ENCODE peak calls at places on chromosomes 2 and 18, in eight cellular contexts. One of them, this sample, is unnamed.

GRCh38 chr2:3260959-3261358 is 116.7 kb downstream of the EIPR1 start:
- DNase-seq in HT1080: no peak
- DNase-seq in adipocyte: no peak
- DNase-seq in LoVo: no peak
- DNase-seq in AG10803: no peak
- DNase-seq in naive B cell: no peak
- DNase-seq in cardiac muscle cell: no peak
- DNase-seq in neural progenitor cell: no peak
- DNase-seq in this sample: no peak

GRCh38 chr2:161952722-161953322 is 121.2 kb downstream of the DPP4 start:
- DNase-seq in HT1080: no peak
- DNase-seq in LoVo: no peak
- DNase-seq in naive B cell: no peak
- DNase-seq in AG10803: no peak
- DNase-seq in cardiac muscle cell: no peak
- DNase-seq in adipocyte: no peak
- DNase-seq in neural progenitor cell: no peak
- DNase-seq in this sample: no peak

GRCh38 chr2:232478571-232479340 is 8.9 kb downstream of the ECEL1 start:
- DNase-seq in LoVo: no peak
- DNase-seq in cardiac muscle cell: no peak
- DNase-seq in neural progenitor cell: no peak
- DNase-seq in adipocyte: no peak
- DNase-seq in AG10803: no peak
- DNase-seq in HT1080: no peak
- DNase-seq in naive B cell: no peak
- DNase-seq in this sample: no peak

GRCh38 chr18:74622079-74622478 is 24.4 kb downstream of the ZNF407 start:
- DNase-seq in naive B cell: no peak
- DNase-seq in AG10803: no peak
- DNase-seq in LoVo: no peak
- DNase-seq in HT1080: no peak
- DNase-seq in cardiac muscle cell: no peak
- DNase-seq in adipocyte: no peak
- DNase-seq in neural progenitor cell: no peak
- DNase-seq in this sample: no peak

GRCh38 chr2:199875400-199875799 is 24.4 kb upstream of the FTCDNL1 start:
- DNase-seq in AG10803: peak; percentile 55
- DNase-seq in neural progenitor cell: no peak
- DNase-seq in adipocyte: peak; percentile 77
- DNase-seq in cardiac muscle cell: no peak
- DNase-seq in naive B cell: no peak
- DNase-seq in HT1080: no peak
- DNase-seq in LoVo: no peak
- DNase-seq in this sample: no peak

GRCh38 chr2:157735532-157735931 is 106.9 kb upstream of the ACVR1C start:
- DNase-seq in HT1080: no peak
- DNase-seq in LoVo: no peak
- DNase-seq in adipocyte: no peak
- DNase-seq in AG10803: no peak
- DNase-seq in naive B cell: no peak
- DNase-seq in cardiac muscle cell: no peak
- DNase-seq in neural progenitor cell: no peak
- DNase-seq in this sample: no peak

GRCh38 chr2:9207641-9208301 is 1.2 kb downstream of the ASAP2 start:
- DNase-seq in cardiac muscle cell: no peak
- DNase-seq in adipocyte: peak; percentile 46
- DNase-seq in neural progenitor cell: peak; percentile 27
- DNase-seq in AG10803: no peak
- DNase-seq in LoVo: peak; percentile 29
- DNase-seq in HT1080: peak; percentile 48
- DNase-seq in naive B cell: no peak
- DNase-seq in this sample: peak; percentile 49

GRCh38 chr2:187482796-187483195 is 34.7 kb upstream of the CALCRL start:
- DNase-seq in LoVo: no peak
- DNase-seq in AG10803: no peak
- DNase-seq in neural progenitor cell: no peak
- DNase-seq in cardiac muscle cell: no peak
- DNase-seq in HT1080: no peak
- DNase-seq in naive B cell: no peak
- DNase-seq in adipocyte: no peak
- DNase-seq in this sample: no peak